ENCODE peak calls at places on chromosomes 2 and 18, in seven cellular contexts. Z, D, M, V, C, N and U are unnamed samples.

GRCh38 chr2:33929467-33929866 is 330.4 kb upstream of the FAM98A start:
- DNase-seq in Z (no peak), D (no peak), M (no peak), V (no peak), C (peak), N (no peak), U (no peak)

GRCh38 chr2:237732790-237733349 is 65.7 kb upstream of the RBM44 start:
- DNase-seq in Z (peak), D (no peak), M (no peak), V (no peak), C (no peak), N (no peak), U (no peak)

GRCh38 chr18:58391113-58391892 is 237.6 kb downstream of the ALPK2 start:
- DNase-seq in Z (no peak), D (no peak), M (no peak), V (no peak), C (no peak), N (no peak), U (no peak)

GRCh38 chr2:129827251-129827894 is 152.1 kb upstream of the RAB6C start:
- DNase-seq in Z (no peak), D (no peak), M (no peak), V (no peak), C (no peak), N (no peak), U (no peak)

GRCh38 chr18:35478520-35479435 is 19.0 kb downstream of the INO80C start:
- DNase-seq in Z (peak), D (peak), M (no peak), V (peak), C (no peak), N (peak), U (no peak)

GRCh38 chr2:66596229-66596628 is 161.3 kb downstream of the MEIS1 start:
- DNase-seq in Z (no peak), D (no peak), M (no peak), V (no peak), C (no peak), N (no peak), U (no peak)

GRCh38 chr2:19274439-19274838 is 84.0 kb downstream of the OSR1 start:
- DNase-seq in Z (no peak), D (no peak), M (no peak), V (no peak), C (no peak), N (no peak), U (no peak)

GRCh38 chr2:33681333-33681732 is 82.2 kb upstream of the FAM98A start:
- DNase-seq in Z (no peak), D (no peak), M (no peak), V (no peak), C (no peak), N (peak), U (no peak)

GRCh38 chr18:26719909-26720308 is 145.6 kb downstream of the AQP4 start:
- DNase-seq in Z (no peak), D (peak), M (no peak), V (no peak), C (no peak), N (no peak), U (no peak)

GRCh38 chr2:206095925-206096324 is 10.0 kb upstream of the INO80D start:
- DNase-seq in Z (no peak), D (no peak), M (no peak), V (no peak), C (no peak), N (no peak), U (no peak)

GRCh38 chr18:60358516-60358915 is 14.1 kb downstream of the MC4R start:
- DNase-seq in Z (no peak), D (no peak), M (no peak), V (no peak), C (no peak), N (peak), U (no peak)

GRCh38 chr2:85589982-85590791 is 5.4 kb upstream of the RNF181 start:
- DNase-seq in Z (no peak), D (no peak), M (no peak), V (no peak), C (no peak), N (peak), U (no peak)